ENCODE peak calls at places on chromosomes 7 and 10, in eight cellular contexts. Z is psoas muscle; E is CD8-positive, alpha-beta memory T cell; O is IMR-90; I is heart left ventricle; T is mesendoderm; B is astrocyte; G is cardiac muscle cell. Y is an unnamed sample.

GRCh38 chr10:71286521-71287294 is 32.4 kb upstream of the SLC29A3 start:
- DNase-seq in Z (no peak), E (no peak), O (no peak), I (no peak), T (no peak), B (no peak), G (no peak), Y (no peak)

GRCh38 chr7:118080947-118081346 is 103.0 kb upstream of the LSM8 start:
- DNase-seq in Z (no peak), E (no peak), O (peak), I (no peak), T (peak), B (peak), G (peak), Y (no peak)

GRCh38 chr10:132111871-132112341 is 46.2 kb downstream of the JAKMIP3 start:
- DNase-seq in Z (no peak), E (no peak), O (no peak), I (no peak), T (no peak), B (no peak), G (no peak), Y (no peak)

GRCh38 chr10:128025951-128026350 is 100.3 kb downstream of the MKI67 start:
- DNase-seq in Z (no peak), E (no peak), O (no peak), I (no peak), T (no peak), B (no peak), G (no peak), Y (no peak)

GRCh38 chr10:84626688-84627087 is 298.3 kb downstream of the CCSER2 start:
- DNase-seq in Z (no peak), E (no peak), O (no peak), I (no peak), T (no peak), B (no peak), G (no peak), Y (no peak)

GRCh38 chr7:106793015-106793651 is 71.9 kb upstream of the PIK3CG start:
- DNase-seq in Z (no peak), E (peak), O (peak), I (no peak), T (peak), B (no peak), G (peak), Y (peak)

GRCh38 chr7:44057181-44057848 is 8.1 kb downstream of the PGAM2 start:
- DNase-seq in Z (no peak), E (no peak), O (no peak), I (peak), T (no peak), B (no peak), G (no peak), Y (no peak)

GRCh38 chr7:100682228-100682741 is 8.7 kb downstream of the GNB2 start:
- DNase-seq in Z (no peak), E (no peak), O (peak), I (no peak), T (no peak), B (peak), G (no peak), Y (no peak)

GRCh38 chr10:63698815-63699205 is 177.6 kb downstream of the REEP3 start:
- DNase-seq in Z (no peak), E (no peak), O (no peak), I (no peak), T (no peak), B (peak), G (peak), Y (no peak)

GRCh38 chr10:78502208-78502943 is 468.7 kb downstream of the RPS24 start:
- DNase-seq in Z (no peak), E (no peak), O (peak), I (no peak), T (no peak), B (peak), G (peak), Y (no peak)

GRCh38 chr7:585229-585711 is 65.6 kb upstream of the PDGFA start:
- DNase-seq in Z (no peak), E (no peak), O (no peak), I (no peak), T (no peak), B (no peak), G (peak), Y (no peak)

GRCh38 chr7:136914016-136914415 is 45.6 kb downstream of the CHRM2 start:
- DNase-seq in Z (no peak), E (no peak), O (no peak), I (no peak), T (no peak), B (no peak), G (no peak), Y (no peak)

GRCh38 chr7:64890761-64891666 is 12.1 kb upstream of the ZNF273 start:
- DNase-seq in Z (no peak), E (no peak), O (no peak), I (no peak), T (no peak), B (no peak), G (no peak), Y (no peak)

GRCh38 chr10:78543749-78544446 is 510.2 kb downstream of the RPS24 start:
- DNase-seq in Z (peak), E (no peak), O (peak), I (peak), T (peak), B (peak), G (peak), Y (no peak)

GRCh38 chr10:69407621-69408301 is 9.0 kb downstream of the TACR2 start:
- DNase-seq in Z (no peak), E (no peak), O (no peak), I (no peak), T (peak), B (no peak), G (peak), Y (peak)

GRCh38 chr7:18345641-18346234 is 149.8 kb upstream of the HDAC9 start:
- DNase-seq in Z (no peak), E (peak), O (peak), I (no peak), T (peak), B (peak), G (peak), Y (no peak)

GRCh38 chr10:3893904-3894563 is 109.0 kb upstream of the KLF6 start:
- DNase-seq in Z (no peak), E (no peak), O (peak), I (no peak), T (peak), B (no peak), G (no peak), Y (no peak)

GRCh38 chr10:79248341-79248931 is 98.8 kb upstream of the PPIF start:
- DNase-seq in Z (no peak), E (no peak), O (no peak), I (peak), T (no peak), B (peak), G (peak), Y (peak)

GRCh38 chr10:31707578-31708411 is 220.8 kb downstream of the ARHGAP12 start:
- DNase-seq in Z (peak), E (no peak), O (peak), I (peak), T (peak), B (peak), G (peak), Y (no peak)

GRCh38 chr10:69902835-69903535 is 101.3 kb downstream of the COL13A1 start:
- DNase-seq in Z (peak), E (no peak), O (no peak), I (peak), T (no peak), B (no peak), G (no peak), Y (no peak)

GRCh38 chr7:131619336-131620305 is 63.2 kb upstream of the PODXL start:
- DNase-seq in Z (no peak), E (no peak), O (peak), I (no peak), T (peak), B (no peak), G (no peak), Y (peak)

GRCh38 chr7:85286449-85286848 is 99.6 kb upstream of the SEMA3D start:
- DNase-seq in Z (no peak), E (no peak), O (no peak), I (no peak), T (no peak), B (no peak), G (no peak), Y (no peak)

GRCh38 chr7:117863618-117864017 is 9.6 kb downstream of the CTTNBP2 start:
- DNase-seq in Z (no peak), E (no peak), O (peak), I (no peak), T (no peak), B (no peak), G (no peak), Y (no peak)

GRCh38 chr10:132192076-132192975 is 5.6 kb downstream of the DPYSL4 start:
- DNase-seq in Z (peak), E (no peak), O (no peak), I (peak), T (no peak), B (no peak), G (no peak), Y (no peak)

GRCh38 chr7:47636111-47636692 is 54.3 kb upstream of the TNS3 start:
- DNase-seq in Z (no peak), E (no peak), O (no peak), I (no peak), T (no peak), B (no peak), G (no peak), Y (no peak)

GRCh38 chr7:141295367-141295895 is 221.6 kb downstream of the TMEM178B start:
- DNase-seq in Z (no peak), E (no peak), O (no peak), I (no peak), T (no peak), B (no peak), G (no peak), Y (no peak)

GRCh38 chr7:1672851-1673486 is 2.9 kb downstream of the ELFN1 start:
- DNase-seq in Z (peak), E (no peak), O (no peak), I (no peak), T (no peak), B (no peak), G (no peak), Y (no peak)

GRCh38 chr7:89837515-89837914 is 316.8 kb upstream of the STEAP1 start:
- DNase-seq in Z (no peak), E (no peak), O (no peak), I (no peak), T (peak), B (peak), G (peak), Y (no peak)

DNA sequence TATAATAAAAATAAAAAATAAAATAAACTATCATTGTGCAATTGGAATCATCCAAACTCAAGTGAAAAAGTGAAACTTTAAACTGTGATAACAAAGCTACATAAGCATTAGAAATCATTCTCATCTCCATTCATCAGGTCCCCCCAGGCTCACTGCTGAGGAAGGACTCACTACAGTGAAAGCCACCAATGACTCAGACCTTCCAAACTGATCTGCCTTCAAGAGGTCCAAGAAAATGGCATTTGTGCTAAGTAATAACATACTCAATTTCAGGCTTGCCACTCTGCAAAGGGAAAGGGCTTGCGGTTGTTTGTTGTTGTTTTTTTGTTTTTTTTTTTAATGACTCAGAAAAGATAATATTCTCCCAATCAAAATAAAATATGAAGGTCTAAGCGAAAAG is 13.8 kb downstream of the SFMBT2 start:
- DNase-seq in Z (no peak), E (no peak), O (peak), I (no peak), T (peak), B (peak), G (no peak), Y (no peak)
- H3K27ac ChIP-seq in Z (peak), E (no peak), O (no peak), I (peak), T (no peak), B (no peak), G (peak), Y (no peak)

GRCh38 chr7:5422324-5423271 is 1.0 kb downstream of the TNRC18 start:
- DNase-seq in Z (no peak), E (no peak), O (peak), I (peak), T (peak), B (no peak), G (peak), Y (peak)
- H3K27ac ChIP-seq in Z (peak), E (peak), O (peak), I (peak), T (peak), B (peak), G (peak), Y (peak)

DNA sequence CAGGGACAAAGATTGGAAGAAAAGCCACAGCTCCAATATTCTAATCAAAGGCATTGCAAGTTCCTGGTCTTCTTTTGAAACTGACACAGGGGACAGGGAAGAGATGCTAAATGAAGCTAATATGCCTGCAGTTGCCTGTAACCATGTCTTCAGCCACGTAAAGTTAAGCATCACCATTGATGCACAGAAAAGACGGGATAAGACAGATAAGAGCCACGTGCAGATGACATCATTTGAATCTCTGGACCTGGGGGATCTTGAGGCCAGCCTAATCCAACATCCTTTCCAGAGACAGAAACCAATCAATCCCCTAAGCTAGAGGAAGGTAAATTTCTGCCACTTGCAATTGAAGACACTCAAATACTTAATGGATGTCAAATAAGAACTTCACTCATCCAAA is 93.4 kb downstream of the PIP4K2A start:
- DNase-seq in Z (no peak), E (no peak), O (peak), I (no peak), T (no peak), B (no peak), G (peak), Y (no peak)
- H3K27ac ChIP-seq in Z (no peak), E (no peak), O (peak), I (peak), T (no peak), B (peak), G (peak), Y (no peak)

DNA sequence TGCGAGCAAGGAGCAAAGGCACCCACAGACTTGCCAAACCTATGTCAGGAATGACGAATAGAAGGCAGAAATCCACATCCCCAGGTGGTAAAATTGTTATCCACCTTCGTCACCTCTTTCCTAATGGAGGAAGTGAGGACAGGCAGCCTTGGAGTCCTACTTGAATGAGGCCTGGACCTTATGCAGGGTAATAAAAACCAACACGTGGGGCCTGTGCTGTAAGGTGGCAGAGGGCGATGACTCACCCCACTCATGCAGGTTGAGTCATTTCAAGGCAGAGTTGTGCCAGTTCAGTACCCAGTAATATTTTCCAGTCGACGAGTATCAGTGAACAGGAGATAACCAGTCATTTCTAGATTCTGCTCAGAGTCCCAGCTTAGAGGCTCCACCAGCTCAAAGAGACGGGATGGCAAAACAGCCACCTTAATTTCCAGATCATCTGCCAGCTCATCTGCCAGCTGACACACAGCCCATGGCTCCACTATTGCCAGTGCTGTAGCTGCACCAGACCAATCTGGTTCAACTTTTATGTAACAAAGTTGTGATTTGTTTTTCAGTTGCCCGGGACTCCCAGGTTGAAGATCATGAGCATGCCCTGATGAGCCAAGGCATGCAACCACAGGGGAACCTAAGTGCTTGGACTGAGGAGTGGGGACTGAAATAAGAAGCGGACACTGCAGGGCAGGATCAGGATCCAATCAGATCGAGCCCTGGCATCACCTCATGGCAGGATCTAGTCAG is 176.2 kb upstream of the ITGB1 start:
- DNase-seq in Z (peak), E (peak), O (peak), I (no peak), T (no peak), B (peak), G (peak), Y (no peak)
- H3K27ac ChIP-seq in Z (no peak), E (peak), O (no peak), I (no peak), T (no peak), B (peak), G (no peak), Y (no peak)

GRCh38 chr7:39682042-39682441 is 58.7 kb downstream of the RALA start:
- DNase-seq in Z (no peak), E (no peak), O (no peak), I (no peak), T (no peak), B (no peak), G (no peak), Y (no peak)
- H3K27ac ChIP-seq in Z (no peak), E (no peak), O (no peak), I (no peak), T (no peak), B (no peak), G (no peak), Y (no peak)

GRCh38 chr10:13913890-13914289 is 327.1 kb downstream of the PRPF18 start:
- DNase-seq in Z (no peak), E (no peak), O (no peak), I (peak), T (no peak), B (no peak), G (no peak), Y (no peak)

GRCh38 chr10:13920031-13920430 is 333.3 kb downstream of the PRPF18 start:
- DNase-seq in Z (no peak), E (no peak), O (peak), I (no peak), T (no peak), B (peak), G (no peak), Y (no peak)

GRCh38 chr10:13915710-13916109 is 328.9 kb downstream of the PRPF18 start:
- DNase-seq in Z (no peak), E (no peak), O (no peak), I (no peak), T (no peak), B (no peak), G (peak), Y (no peak)

GRCh38 chr10:13917791-13918190 is 331.0 kb downstream of the PRPF18 start:
- DNase-seq in Z (no peak), E (no peak), O (no peak), I (no peak), T (no peak), B (no peak), G (no peak), Y (no peak)

GRCh38 chr10:13916384-13916947 is 329.7 kb downstream of the PRPF18 start:
- DNase-seq in Z (no peak), E (no peak), O (no peak), I (no peak), T (no peak), B (no peak), G (no peak), Y (no peak)
- H3K27ac ChIP-seq in Z (no peak), E (no peak), O (no peak), I (no peak), T (no peak), B (no peak), G (no peak), Y (no peak)

GRCh38 chr10:34710391-34710751 is 104.7 kb downstream of the PARD3 start:
- DNase-seq in Z (peak), E (no peak), O (peak), I (no peak), T (no peak), B (peak), G (peak), Y (no peak)
- H3K27ac ChIP-seq in Z (no peak), E (no peak), O (peak), I (peak), T (no peak), B (peak), G (no peak), Y (no peak)

DNA sequence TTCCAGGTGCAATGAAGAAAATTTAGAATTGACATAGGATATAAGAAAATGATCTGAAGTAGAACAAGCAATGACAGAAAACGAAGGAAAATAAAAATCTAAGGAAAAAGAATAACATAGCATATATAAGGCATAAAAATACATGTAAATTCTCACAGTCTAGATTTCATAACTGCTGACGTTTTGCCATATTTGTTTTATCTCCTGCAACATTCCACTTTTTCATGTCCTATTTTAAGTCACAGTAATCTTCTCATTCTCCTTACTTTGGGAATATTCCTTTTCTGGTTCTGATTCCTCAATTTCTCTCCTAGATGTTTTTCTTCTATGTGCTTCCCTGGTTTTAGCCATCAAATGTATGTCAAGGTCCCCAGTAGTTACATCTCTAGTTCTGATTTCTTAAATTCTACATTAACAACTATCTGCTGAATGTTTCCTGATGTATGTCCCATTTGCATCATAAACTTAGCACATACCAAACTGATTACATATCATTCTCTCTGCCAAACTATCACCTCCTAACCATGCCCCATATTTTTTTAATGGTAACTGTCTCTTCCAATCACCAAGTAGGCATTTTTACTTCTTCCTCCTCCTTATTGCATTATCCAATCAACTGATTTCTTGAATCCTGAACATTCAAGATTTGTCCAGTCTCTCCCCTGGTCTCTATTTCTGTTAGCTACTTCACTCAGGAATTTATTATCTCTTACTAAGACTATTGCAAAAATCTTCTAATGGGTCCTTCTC is 171.4 kb downstream of the DNAJC1 start:
- DNase-seq in Z (no peak), E (no peak), O (peak), I (no peak), T (no peak), B (peak), G (peak), Y (no peak)
- H3K27ac ChIP-seq in Z (no peak), E (no peak), O (no peak), I (no peak), T (no peak), B (no peak), G (no peak), Y (no peak)